ENCODE peak calls at places on chromosomes 7 and 10, in nine cellular contexts. E is GDM1, J is SW480, M is GM23248, D is amygdala, Y is activated T-cell treated with anti-CD3 and anti-CD28 coated beads for 1 hour, H is transverse colon, Q is osteocyte, W is pons. S is an unnamed sample.

GRCh38 chr10:129768437-129769355 is 195.4 kb downstream of the EBF3 start:
- DNase-seq in E (no peak), J (no peak), M (no peak), D (no peak), Y (no peak), H (peak), Q (peak), W (no peak), S (peak)

GRCh38 chr10:128863823-128864405 is 603.1 kb upstream of the MGMT start:
- DNase-seq in E (no peak), J (no peak), M (no peak), D (no peak), Y (no peak), H (no peak), Q (peak), W (no peak), S (no peak)

GRCh38 chr7:128448751-128449300 is 6.9 kb upstream of the HILPDA start:
- DNase-seq in E (no peak), J (no peak), M (no peak), D (no peak), Y (no peak), H (no peak), Q (no peak), W (no peak), S (no peak)

GRCh38 chr10:1492641-1493040 is 244.7 kb downstream of the ADARB2 start:
- DNase-seq in E (no peak), J (no peak), M (no peak), D (no peak), Y (no peak), H (no peak), Q (peak), W (no peak), S (no peak)

GRCh38 chr7:138538996-138539644 is 79.1 kb downstream of the TRIM24 start:
- DNase-seq in E (no peak), J (no peak), M (no peak), D (no peak), Y (no peak), H (no peak), Q (no peak), W (no peak), S (no peak)

GRCh38 chr10:47311193-47311899 is 10.9 kb upstream of the GDF2 start:
- DNase-seq in E (no peak), J (peak), M (no peak), D (no peak), Y (peak), H (peak), Q (no peak), W (no peak), S (no peak)

GRCh38 chr7:1632506-1632905 is 37.6 kb upstream of the ELFN1 start:
- DNase-seq in E (no peak), J (no peak), M (no peak), D (no peak), Y (no peak), H (no peak), Q (no peak), W (no peak), S (no peak)

GRCh38 chr7:53811555-53812079 is 730.6 kb upstream of the VSTM2A start:
- DNase-seq in E (no peak), J (no peak), M (no peak), D (no peak), Y (no peak), H (no peak), Q (no peak), W (no peak), S (no peak)

S was measured in breast epithelium.